ENCODE peak calls at places on chromosomes 4 and X, in ten cellular contexts. H, L, P, S, Z, I, T, A, X and Y are unnamed samples.

GRCh38 chr4:151276787-151277557 is at the start of gene PRSS48:
- DNase-seq in H (peak; percentile 52), L (peak; percentile 66), P (peak; percentile 52), S (no peak), Z (peak; percentile 59), I (peak; percentile 77), T (peak; percentile 62), A (no peak), X (peak; percentile 55), Y (no peak)

GRCh38 chr4:139666735-139667266 is 1.2 kb downstream of the MGST2 start:
- DNase-seq in H (no peak), L (no peak), P (peak; percentile 48), S (no peak), Z (peak; percentile 74), I (peak; percentile 70), T (peak; percentile 63), A (no peak), X (peak; percentile 47), Y (no peak)

GRCh38 chrX:29295987-29296680 is 708.9 kb downstream of the IL1RAPL1 start:
- DNase-seq in H (no peak), L (no peak), P (no peak), S (no peak), Z (no peak), I (no peak), T (no peak), A (no peak), X (no peak), Y (no peak)

GRCh38 chrX:45515262-45516215 is 314.9 kb upstream of the DIPK2B start:
- DNase-seq in H (peak; percentile 37), L (peak; percentile 86), P (peak; percentile 95), S (no peak), Z (peak; percentile 42), I (peak; percentile 43), T (peak; percentile 5), A (no peak), X (peak; percentile 71), Y (peak; percentile 45)

GRCh38 chr4:15718959-15719358 is 16.1 kb downstream of the BST1 start:
- DNase-seq in H (no peak), L (no peak), P (no peak), S (no peak), Z (no peak), I (no peak), T (no peak), A (no peak), X (peak; percentile 20), Y (no peak)

GRCh38 chr4:43244688-43245382 is 352.3 kb downstream of the GRXCR1 start:
- DNase-seq in H (no peak), L (no peak), P (no peak), S (no peak), Z (no peak), I (no peak), T (no peak), A (no peak), X (no peak), Y (no peak)

GRCh38 chr4:38230821-38231583 is 270.8 kb downstream of the PTTG2 start:
- DNase-seq in H (no peak), L (no peak), P (no peak), S (no peak), Z (no peak), I (no peak), T (peak; percentile 39), A (peak; percentile 60), X (no peak), Y (no peak)

GRCh38 chr4:93373893-93374860 is 454.4 kb upstream of the ATOH1 start:
- DNase-seq in H (no peak), L (no peak), P (no peak), S (no peak), Z (no peak), I (no peak), T (no peak), A (no peak), X (no peak), Y (no peak)

GRCh38 chrX:100895365-100896075 is 21.4 kb upstream of the NOX1 start:
- DNase-seq in H (no peak), L (no peak), P (peak; percentile 56), S (no peak), Z (peak; percentile 33), I (peak; percentile 28), T (peak; percentile 12), A (no peak), X (peak; percentile 55), Y (peak; percentile 4)

GRCh38 chrX:115690554-115691216 is 129.7 kb downstream of the PLS3 start:
- DNase-seq in H (peak; percentile 47), L (no peak), P (peak; percentile 69), S (no peak), Z (peak; percentile 31), I (peak; percentile 35), T (peak; percentile 35), A (no peak), X (peak; percentile 19), Y (peak; percentile 80)

GRCh38 chr4:122456228-122457106 is at the start of gene IL2:
- DNase-seq in H (no peak), L (no peak), P (no peak), S (no peak), Z (no peak), I (no peak), T (no peak), A (no peak), X (no peak), Y (no peak)

GRCh38 chr4:122453384-122454000 is 3.0 kb downstream of the IL2 start:
- DNase-seq in H (no peak), L (no peak), P (no peak), S (no peak), Z (no peak), I (no peak), T (no peak), A (no peak), X (no peak), Y (no peak)

DNA sequence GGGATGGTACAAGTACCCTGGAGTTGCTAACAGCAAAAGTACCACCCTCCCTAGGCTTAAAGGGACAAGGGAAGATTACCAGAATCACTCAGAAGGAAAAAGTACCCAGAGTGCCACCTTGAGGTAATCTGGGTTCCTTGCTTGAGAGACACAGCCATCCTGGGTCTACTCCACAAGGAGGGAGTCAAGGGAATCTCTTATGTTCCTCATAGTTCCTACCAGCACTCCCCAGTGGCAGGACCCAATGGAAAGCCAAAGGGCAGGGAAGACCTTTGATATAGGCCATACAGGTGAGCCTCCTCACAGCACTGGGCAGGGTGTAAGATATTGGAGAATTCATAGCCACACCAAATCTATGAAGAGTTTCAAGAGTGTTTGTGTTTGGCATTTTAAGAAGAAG is 5.7 kb downstream of the IL2 start:
- DNase-seq in H (no peak), L (no peak), P (peak; percentile 41), S (no peak), Z (no peak), I (no peak), T (peak; percentile 12), A (no peak), X (peak; percentile 1), Y (no peak)
- TF ChIP-seq EP300 in H (no peak), L (no peak), P (no peak), S (no peak), Z (no peak), I (no peak), T (no peak), A (no peak), X (no peak), Y (no peak)

GRCh38 chr4:41866799-41867677 is 68.2 kb upstream of the TMEM33 start:
- DNase-seq in H (no peak), L (no peak), P (no peak), S (peak; percentile 65), Z (no peak), I (no peak), T (no peak), A (no peak), X (no peak), Y (no peak)
- H3K4me1 ChIP-seq in H (no peaks in the 10 kb centered on the region), L (peaks cover 16% of the 10 kb centered on the region), P (no peaks in the 10 kb centered on the region), S (no peaks in the 10 kb centered on the region), Z (peaks cover 21% of the 10 kb centered on the region), I (no peaks in the 10 kb centered on the region), T (no peaks in the 10 kb centered on the region), A (peaks cover 24% of the 10 kb centered on the region), X (no peaks in the 10 kb centered on the region), Y (peaks cover 11% of the 10 kb centered on the region)

DNA sequence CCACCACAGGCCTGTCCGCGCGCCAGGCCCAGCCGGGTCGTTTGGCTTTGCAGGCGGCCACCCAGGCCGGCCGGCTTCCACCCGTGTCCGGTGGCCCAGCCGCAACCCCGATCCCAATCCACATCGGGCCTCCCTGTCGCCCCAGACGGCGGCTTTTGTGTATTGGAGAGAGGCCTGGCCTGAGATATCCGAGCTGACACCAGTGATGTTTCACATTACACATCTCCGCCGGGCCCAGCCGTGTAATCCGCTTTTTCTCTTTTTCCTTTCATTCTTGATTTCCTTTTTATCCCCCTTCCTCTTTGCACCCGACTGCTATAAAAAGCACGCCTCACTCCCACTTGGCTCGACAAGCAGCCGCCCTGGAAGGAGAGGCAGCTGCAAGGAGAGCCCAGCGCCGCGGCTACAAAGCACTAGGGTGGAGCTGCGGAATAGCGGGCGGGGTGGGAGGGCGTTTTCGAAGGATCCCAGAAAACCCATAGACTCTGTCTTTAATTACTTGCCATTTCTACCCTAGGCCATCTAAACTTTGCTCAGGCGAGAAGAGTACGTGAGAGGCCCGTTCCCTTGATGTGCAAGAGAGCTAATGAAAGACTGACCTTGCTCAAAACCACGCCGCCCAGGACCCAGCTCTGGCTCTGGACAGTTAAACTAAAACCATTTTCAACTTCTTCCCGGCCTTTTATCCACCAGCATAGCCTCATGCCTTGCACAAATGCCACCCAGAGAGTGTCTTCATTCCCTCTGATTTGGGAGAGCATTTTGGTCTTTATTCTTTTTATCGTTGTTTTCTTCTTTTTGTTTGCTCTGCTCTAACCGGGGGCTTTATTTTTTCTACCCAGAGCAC is 3.3 kb downstream of the PITX2 start:
- DNase-seq in H (no peak), L (no peak), P (no peak), S (peak; percentile 73), Z (no peak), I (no peak), T (no peak), A (no peak), X (no peak), Y (no peak)
- H3K4me3 ChIP-seq in H (no peak overlapping the region), L (no peak overlapping the region), P (no peak overlapping the region), S (no peak overlapping the region), Z (no peak overlapping the region), I (no peak overlapping the region), T (no peak overlapping the region), A (peak overlapping the region; percentile 60), X (no peak overlapping the region), Y (no peak overlapping the region)

GRCh38 chrX:24498975-24499374 is 33.9 kb downstream of the PDK3 start:
- DNase-seq in H (no peak), L (no peak), P (peak; percentile 24), S (no peak), Z (no peak), I (no peak), T (no peak), A (no peak), X (no peak), Y (no peak)
- TF ChIP-seq EP300 in H (no peak), L (no peak), P (no peak), S (no peak), Z (no peak), I (no peak), T (no peak), A (no peak), X (no peak), Y (no peak)

GRCh38 chr4:169659736-169660670 is 39.6 kb downstream of the CLCN3 start:
- DNase-seq in H (peak; percentile 55), L (peak; percentile 80), P (peak; percentile 96), S (no peak), Z (peak; percentile 79), I (peak; percentile 78), T (peak; percentile 91), A (no peak), X (peak; percentile 91), Y (no peak)
- H3K4me1 ChIP-seq in H (no peaks in the 10 kb centered on the region), L (peaks cover 45% of the 10 kb centered on the region), P (peaks cover 37% of the 10 kb centered on the region), S (peaks cover 15% of the 10 kb centered on the region), Z (peaks cover 72% of the 10 kb centered on the region), I (peaks cover 8% of the 10 kb centered on the region), T (no peaks in the 10 kb centered on the region), A (peaks cover 40% of the 10 kb centered on the region), X (peaks cover 41% of the 10 kb centered on the region), Y (peaks cover 4% of the 10 kb centered on the region)

GRCh38 chr4:182208651-182209050 is 34.6 kb upstream of the TENM3 start:
- DNase-seq in H (no peak), L (no peak), P (no peak), S (no peak), Z (no peak), I (no peak), T (no peak), A (peak; percentile 62), X (no peak), Y (no peak)
- H3K4me3 ChIP-seq in H (no peak overlapping the region), L (no peak overlapping the region), P (no peak overlapping the region), S (no peak overlapping the region), Z (no peak overlapping the region), I (no peak overlapping the region), T (no peak overlapping the region), A (no peak overlapping the region), X (no peak overlapping the region), Y (no peak overlapping the region)